ENCODE peak calls at places on chromosomes 12 and 14, in ten cellular contexts. One of them, this sample, is unnamed.

GRCh38 chr14:92513204-92513965 is at the start of gene RIN3:
- DNase-seq in A172: peak; percentile 11
- DNase-seq in activated CD4-positive, CD25-positive, alpha-beta regulatory T cell: no peak
- DNase-seq in hippocampal formation: no peak
- DNase-seq in germinal center: peak; percentile 38
- DNase-seq in T-helper 22 cell: no peak
- DNase-seq in DMS 273 treated with DMSO at 0.1 percent for 48 hours: no peak
- DNase-seq in activated CD4-positive, alpha-beta T cell treated with anti-CD3 and anti-CD28 coated beads, Interleukin-2, amount 50 U/mL, for 1 hour: peak; percentile 16
- DNase-seq in ELF-1: peak; percentile 58
- DNase-seq in mucosa of descending colon: peak; percentile 63
- DNase-seq in this sample: no peak

GRCh38 chr12:24864796-24865125 is 84.1 kb downstream of the BCAT1 start:
- DNase-seq in A172: peak; percentile 16
- DNase-seq in activated CD4-positive, CD25-positive, alpha-beta regulatory T cell: no peak
- DNase-seq in hippocampal formation: no peak
- DNase-seq in germinal center: no peak
- DNase-seq in T-helper 22 cell: no peak
- DNase-seq in DMS 273 treated with DMSO at 0.1 percent for 48 hours: no peak
- DNase-seq in activated CD4-positive, alpha-beta T cell treated with anti-CD3 and anti-CD28 coated beads, Interleukin-2, amount 50 U/mL, for 1 hour: no peak
- DNase-seq in ELF-1: peak; percentile 46
- DNase-seq in mucosa of descending colon: no peak
- DNase-seq in this sample: no peak

GRCh38 chr12:42213954-42214426 is 24.1 kb downstream of the YAF2 start:
- DNase-seq in A172: no peak
- DNase-seq in activated CD4-positive, CD25-positive, alpha-beta regulatory T cell: no peak
- DNase-seq in hippocampal formation: no peak
- DNase-seq in germinal center: no peak
- DNase-seq in T-helper 22 cell: no peak
- DNase-seq in DMS 273 treated with DMSO at 0.1 percent for 48 hours: no peak
- DNase-seq in activated CD4-positive, alpha-beta T cell treated with anti-CD3 and anti-CD28 coated beads, Interleukin-2, amount 50 U/mL, for 1 hour: no peak
- DNase-seq in ELF-1: peak; percentile 57
- DNase-seq in mucosa of descending colon: peak; percentile 23
- DNase-seq in this sample: no peak

GRCh38 chr12:109294286-109294796 is 14.7 kb downstream of the FOXN4 start:
- DNase-seq in A172: no peak
- DNase-seq in activated CD4-positive, CD25-positive, alpha-beta regulatory T cell: no peak
- DNase-seq in hippocampal formation: no peak
- DNase-seq in germinal center: no peak
- DNase-seq in T-helper 22 cell: no peak
- DNase-seq in DMS 273 treated with DMSO at 0.1 percent for 48 hours: no peak
- DNase-seq in activated CD4-positive, alpha-beta T cell treated with anti-CD3 and anti-CD28 coated beads, Interleukin-2, amount 50 U/mL, for 1 hour: no peak
- DNase-seq in ELF-1: no peak
- DNase-seq in mucosa of descending colon: no peak
- DNase-seq in this sample: no peak

GRCh38 chr12:98532687-98533304 is 17.4 kb downstream of the TMPO start:
- DNase-seq in A172: peak; percentile 75
- DNase-seq in activated CD4-positive, CD25-positive, alpha-beta regulatory T cell: no peak
- DNase-seq in hippocampal formation: no peak
- DNase-seq in germinal center: peak; percentile 10
- DNase-seq in T-helper 22 cell: no peak
- DNase-seq in DMS 273 treated with DMSO at 0.1 percent for 48 hours: no peak
- DNase-seq in activated CD4-positive, alpha-beta T cell treated with anti-CD3 and anti-CD28 coated beads, Interleukin-2, amount 50 U/mL, for 1 hour: no peak
- DNase-seq in ELF-1: peak; percentile 77
- DNase-seq in mucosa of descending colon: peak; percentile 44
- DNase-seq in this sample: peak; percentile 40

GRCh38 chr14:96091941-96092411 is 52.8 kb downstream of the C14orf132 start:
- DNase-seq in A172: peak; percentile 3
- DNase-seq in activated CD4-positive, CD25-positive, alpha-beta regulatory T cell: no peak
- DNase-seq in hippocampal formation: no peak
- DNase-seq in germinal center: no peak
- DNase-seq in T-helper 22 cell: no peak
- DNase-seq in DMS 273 treated with DMSO at 0.1 percent for 48 hours: no peak
- DNase-seq in activated CD4-positive, alpha-beta T cell treated with anti-CD3 and anti-CD28 coated beads, Interleukin-2, amount 50 U/mL, for 1 hour: no peak
- DNase-seq in ELF-1: peak; percentile 50
- DNase-seq in mucosa of descending colon: no peak
- DNase-seq in this sample: no peak

GRCh38 chr12:113002155-113002554 is 23.8 kb downstream of the OAS2 start:
- DNase-seq in A172: no peak
- DNase-seq in activated CD4-positive, CD25-positive, alpha-beta regulatory T cell: no peak
- DNase-seq in hippocampal formation: no peak
- DNase-seq in germinal center: no peak
- DNase-seq in T-helper 22 cell: no peak
- DNase-seq in DMS 273 treated with DMSO at 0.1 percent for 48 hours: no peak
- DNase-seq in activated CD4-positive, alpha-beta T cell treated with anti-CD3 and anti-CD28 coated beads, Interleukin-2, amount 50 U/mL, for 1 hour: no peak
- DNase-seq in ELF-1: no peak
- DNase-seq in mucosa of descending colon: no peak
- DNase-seq in this sample: no peak

GRCh38 chr12:19398376-19399363 is 40.6 kb upstream of the AEBP2 start:
- DNase-seq in A172: no peak
- DNase-seq in activated CD4-positive, CD25-positive, alpha-beta regulatory T cell: no peak
- DNase-seq in hippocampal formation: no peak
- DNase-seq in germinal center: no peak
- DNase-seq in T-helper 22 cell: no peak
- DNase-seq in DMS 273 treated with DMSO at 0.1 percent for 48 hours: no peak
- DNase-seq in activated CD4-positive, alpha-beta T cell treated with anti-CD3 and anti-CD28 coated beads, Interleukin-2, amount 50 U/mL, for 1 hour: no peak
- DNase-seq in ELF-1: no peak
- DNase-seq in mucosa of descending colon: no peak
- DNase-seq in this sample: no peak

GRCh38 chr12:110531741-110532333 is 29.7 kb downstream of the RAD9B start:
- DNase-seq in A172: peak; percentile 73
- DNase-seq in activated CD4-positive, CD25-positive, alpha-beta regulatory T cell: no peak
- DNase-seq in hippocampal formation: no peak
- DNase-seq in germinal center: peak; percentile 27
- DNase-seq in T-helper 22 cell: no peak
- DNase-seq in DMS 273 treated with DMSO at 0.1 percent for 48 hours: no peak
- DNase-seq in activated CD4-positive, alpha-beta T cell treated with anti-CD3 and anti-CD28 coated beads, Interleukin-2, amount 50 U/mL, for 1 hour: no peak
- DNase-seq in ELF-1: no peak
- DNase-seq in mucosa of descending colon: no peak
- DNase-seq in this sample: no peak

GRCh38 chr12:52041695-52042123 is 9.5 kb upstream of the NR4A1 start:
- DNase-seq in A172: no peak
- DNase-seq in activated CD4-positive, CD25-positive, alpha-beta regulatory T cell: no peak
- DNase-seq in hippocampal formation: no peak
- DNase-seq in germinal center: peak; percentile 75
- DNase-seq in T-helper 22 cell: no peak
- DNase-seq in DMS 273 treated with DMSO at 0.1 percent for 48 hours: no peak
- DNase-seq in activated CD4-positive, alpha-beta T cell treated with anti-CD3 and anti-CD28 coated beads, Interleukin-2, amount 50 U/mL, for 1 hour: peak; percentile 41
- DNase-seq in ELF-1: peak; percentile 77
- DNase-seq in mucosa of descending colon: no peak
- DNase-seq in this sample: no peak

GRCh38 chr14:64292197-64292596 is 2.0 kb downstream of the ESR2 start:
- DNase-seq in A172: no peak
- DNase-seq in activated CD4-positive, CD25-positive, alpha-beta regulatory T cell: no peak
- DNase-seq in hippocampal formation: no peak
- DNase-seq in germinal center: no peak
- DNase-seq in T-helper 22 cell: no peak
- DNase-seq in DMS 273 treated with DMSO at 0.1 percent for 48 hours: no peak
- DNase-seq in activated CD4-positive, alpha-beta T cell treated with anti-CD3 and anti-CD28 coated beads, Interleukin-2, amount 50 U/mL, for 1 hour: no peak
- DNase-seq in ELF-1: no peak
- DNase-seq in mucosa of descending colon: no peak
- DNase-seq in this sample: no peak

GRCh38 chr14:79076428-79076827 is 906.3 kb downstream of the NRXN3 start:
- DNase-seq in A172: no peak
- DNase-seq in activated CD4-positive, CD25-positive, alpha-beta regulatory T cell: no peak
- DNase-seq in hippocampal formation: no peak
- DNase-seq in germinal center: no peak
- DNase-seq in T-helper 22 cell: no peak
- DNase-seq in DMS 273 treated with DMSO at 0.1 percent for 48 hours: no peak
- DNase-seq in activated CD4-positive, alpha-beta T cell treated with anti-CD3 and anti-CD28 coated beads, Interleukin-2, amount 50 U/mL, for 1 hour: no peak
- DNase-seq in ELF-1: no peak
- DNase-seq in mucosa of descending colon: no peak
- DNase-seq in this sample: no peak

GRCh38 chr14:76473381-76474263 is 97.7 kb downstream of the ESRRB start:
- DNase-seq in A172: peak; percentile 24
- DNase-seq in activated CD4-positive, CD25-positive, alpha-beta regulatory T cell: no peak
- DNase-seq in hippocampal formation: no peak
- DNase-seq in germinal center: no peak
- DNase-seq in T-helper 22 cell: no peak
- DNase-seq in DMS 273 treated with DMSO at 0.1 percent for 48 hours: no peak
- DNase-seq in activated CD4-positive, alpha-beta T cell treated with anti-CD3 and anti-CD28 coated beads, Interleukin-2, amount 50 U/mL, for 1 hour: no peak
- DNase-seq in ELF-1: no peak
- DNase-seq in mucosa of descending colon: no peak
- DNase-seq in this sample: peak; percentile 13

GRCh38 chr14:96962337-96962736 is 165.2 kb downstream of the VRK1 start:
- DNase-seq in A172: no peak
- DNase-seq in activated CD4-positive, CD25-positive, alpha-beta regulatory T cell: no peak
- DNase-seq in hippocampal formation: no peak
- DNase-seq in germinal center: peak; percentile 40
- DNase-seq in T-helper 22 cell: no peak
- DNase-seq in DMS 273 treated with DMSO at 0.1 percent for 48 hours: no peak
- DNase-seq in activated CD4-positive, alpha-beta T cell treated with anti-CD3 and anti-CD28 coated beads, Interleukin-2, amount 50 U/mL, for 1 hour: no peak
- DNase-seq in ELF-1: no peak
- DNase-seq in mucosa of descending colon: peak; percentile 10
- DNase-seq in this sample: no peak

GRCh38 chr14:54343276-54344121 is 53.3 kb upstream of the CDKN3 start:
- DNase-seq in A172: peak; percentile 32
- DNase-seq in activated CD4-positive, CD25-positive, alpha-beta regulatory T cell: no peak
- DNase-seq in hippocampal formation: no peak
- DNase-seq in germinal center: no peak
- DNase-seq in T-helper 22 cell: no peak
- DNase-seq in DMS 273 treated with DMSO at 0.1 percent for 48 hours: peak; percentile 83
- DNase-seq in activated CD4-positive, alpha-beta T cell treated with anti-CD3 and anti-CD28 coated beads, Interleukin-2, amount 50 U/mL, for 1 hour: no peak
- DNase-seq in ELF-1: no peak
- DNase-seq in mucosa of descending colon: no peak
- DNase-seq in this sample: no peak

GRCh38 chr12:85468356-85469157 is 188.5 kb downstream of the ALX1 start:
- DNase-seq in A172: peak; percentile 64
- DNase-seq in activated CD4-positive, CD25-positive, alpha-beta regulatory T cell: no peak
- DNase-seq in hippocampal formation: peak; percentile 5
- DNase-seq in germinal center: peak; percentile 11
- DNase-seq in T-helper 22 cell: no peak
- DNase-seq in DMS 273 treated with DMSO at 0.1 percent for 48 hours: no peak
- DNase-seq in activated CD4-positive, alpha-beta T cell treated with anti-CD3 and anti-CD28 coated beads, Interleukin-2, amount 50 U/mL, for 1 hour: no peak
- DNase-seq in ELF-1: peak; percentile 81
- DNase-seq in mucosa of descending colon: peak; percentile 74
- DNase-seq in this sample: peak; percentile 67

GRCh38 chr12:92649511-92650227 is 53.1 kb upstream of the PLEKHG7 start:
- DNase-seq in A172: peak; percentile 74
- DNase-seq in activated CD4-positive, CD25-positive, alpha-beta regulatory T cell: peak; percentile 35
- DNase-seq in hippocampal formation: peak; percentile 62
- DNase-seq in germinal center: peak; percentile 61
- DNase-seq in T-helper 22 cell: peak; percentile 5
- DNase-seq in DMS 273 treated with DMSO at 0.1 percent for 48 hours: no peak
- DNase-seq in activated CD4-positive, alpha-beta T cell treated with anti-CD3 and anti-CD28 coated beads, Interleukin-2, amount 50 U/mL, for 1 hour: peak; percentile 50
- DNase-seq in ELF-1: peak; percentile 76
- DNase-seq in mucosa of descending colon: peak; percentile 81
- DNase-seq in this sample: peak; percentile 73

GRCh38 chr14:61491224-61491623 is 169.8 kb downstream of the PRKCH start:
- DNase-seq in A172: no peak
- DNase-seq in activated CD4-positive, CD25-positive, alpha-beta regulatory T cell: no peak
- DNase-seq in hippocampal formation: no peak
- DNase-seq in germinal center: no peak
- DNase-seq in T-helper 22 cell: no peak
- DNase-seq in DMS 273 treated with DMSO at 0.1 percent for 48 hours: no peak
- DNase-seq in activated CD4-positive, alpha-beta T cell treated with anti-CD3 and anti-CD28 coated beads, Interleukin-2, amount 50 U/mL, for 1 hour: no peak
- DNase-seq in ELF-1: no peak
- DNase-seq in mucosa of descending colon: no peak
- DNase-seq in this sample: no peak

GRCh38 chr14:45212231-45212630 is 40.8 kb downstream of the MIS18BP1 start:
- DNase-seq in A172: no peak
- DNase-seq in activated CD4-positive, CD25-positive, alpha-beta regulatory T cell: no peak
- DNase-seq in hippocampal formation: no peak
- DNase-seq in germinal center: no peak
- DNase-seq in T-helper 22 cell: no peak
- DNase-seq in DMS 273 treated with DMSO at 0.1 percent for 48 hours: no peak
- DNase-seq in activated CD4-positive, alpha-beta T cell treated with anti-CD3 and anti-CD28 coated beads, Interleukin-2, amount 50 U/mL, for 1 hour: no peak
- DNase-seq in ELF-1: peak; percentile 74
- DNase-seq in mucosa of descending colon: no peak
- DNase-seq in this sample: no peak

GRCh38 chr12:61610143-61610542 is 650.1 kb upstream of the USP15 start:
- DNase-seq in A172: no peak
- DNase-seq in activated CD4-positive, CD25-positive, alpha-beta regulatory T cell: no peak
- DNase-seq in hippocampal formation: no peak
- DNase-seq in germinal center: no peak
- DNase-seq in T-helper 22 cell: no peak
- DNase-seq in DMS 273 treated with DMSO at 0.1 percent for 48 hours: no peak
- DNase-seq in activated CD4-positive, alpha-beta T cell treated with anti-CD3 and anti-CD28 coated beads, Interleukin-2, amount 50 U/mL, for 1 hour: no peak
- DNase-seq in ELF-1: no peak
- DNase-seq in mucosa of descending colon: no peak
- DNase-seq in this sample: no peak

GRCh38 chr14:55277972-55278740 is 6.9 kb downstream of the FBXO34 start:
- DNase-seq in A172: no peak
- DNase-seq in activated CD4-positive, CD25-positive, alpha-beta regulatory T cell: no peak
- DNase-seq in hippocampal formation: no peak
- DNase-seq in germinal center: peak; percentile 34
- DNase-seq in T-helper 22 cell: no peak
- DNase-seq in DMS 273 treated with DMSO at 0.1 percent for 48 hours: no peak
- DNase-seq in activated CD4-positive, alpha-beta T cell treated with anti-CD3 and anti-CD28 coated beads, Interleukin-2, amount 50 U/mL, for 1 hour: no peak
- DNase-seq in ELF-1: no peak
- DNase-seq in mucosa of descending colon: no peak
- DNase-seq in this sample: no peak

GRCh38 chr12:101715045-101715444 is 17.6 kb downstream of the CHPT1 start:
- DNase-seq in A172: no peak
- DNase-seq in activated CD4-positive, CD25-positive, alpha-beta regulatory T cell: no peak
- DNase-seq in hippocampal formation: no peak
- DNase-seq in germinal center: no peak
- DNase-seq in T-helper 22 cell: no peak
- DNase-seq in DMS 273 treated with DMSO at 0.1 percent for 48 hours: no peak
- DNase-seq in activated CD4-positive, alpha-beta T cell treated with anti-CD3 and anti-CD28 coated beads, Interleukin-2, amount 50 U/mL, for 1 hour: no peak
- DNase-seq in ELF-1: no peak
- DNase-seq in mucosa of descending colon: no peak
- DNase-seq in this sample: no peak

GRCh38 chr12:10136637-10137205 is 6.7 kb upstream of the CLEC7A start:
- DNase-seq in A172: no peak
- DNase-seq in activated CD4-positive, CD25-positive, alpha-beta regulatory T cell: no peak
- DNase-seq in hippocampal formation: no peak
- DNase-seq in germinal center: no peak
- DNase-seq in T-helper 22 cell: no peak
- DNase-seq in DMS 273 treated with DMSO at 0.1 percent for 48 hours: no peak
- DNase-seq in activated CD4-positive, alpha-beta T cell treated with anti-CD3 and anti-CD28 coated beads, Interleukin-2, amount 50 U/mL, for 1 hour: no peak
- DNase-seq in ELF-1: no peak
- DNase-seq in mucosa of descending colon: no peak
- DNase-seq in this sample: no peak

GRCh38 chr12:13339091-13339490 is 142.6 kb downstream of the EMP1 start:
- DNase-seq in A172: no peak
- DNase-seq in activated CD4-positive, CD25-positive, alpha-beta regulatory T cell: no peak
- DNase-seq in hippocampal formation: no peak
- DNase-seq in germinal center: no peak
- DNase-seq in T-helper 22 cell: no peak
- DNase-seq in DMS 273 treated with DMSO at 0.1 percent for 48 hours: no peak
- DNase-seq in activated CD4-positive, alpha-beta T cell treated with anti-CD3 and anti-CD28 coated beads, Interleukin-2, amount 50 U/mL, for 1 hour: no peak
- DNase-seq in ELF-1: no peak
- DNase-seq in mucosa of descending colon: no peak
- DNase-seq in this sample: no peak

GRCh38 chr12:124869011-124869665 is 5.5 kb upstream of the SCARB1 start:
- DNase-seq in A172: no peak
- DNase-seq in activated CD4-positive, CD25-positive, alpha-beta regulatory T cell: no peak
- DNase-seq in hippocampal formation: no peak
- DNase-seq in germinal center: no peak
- DNase-seq in T-helper 22 cell: no peak
- DNase-seq in DMS 273 treated with DMSO at 0.1 percent for 48 hours: no peak
- DNase-seq in activated CD4-positive, alpha-beta T cell treated with anti-CD3 and anti-CD28 coated beads, Interleukin-2, amount 50 U/mL, for 1 hour: no peak
- DNase-seq in ELF-1: peak; percentile 85
- DNase-seq in mucosa of descending colon: no peak
- DNase-seq in this sample: no peak

GRCh38 chr12:98464155-98464554 is 51.2 kb upstream of the TMPO start:
- DNase-seq in A172: no peak
- DNase-seq in activated CD4-positive, CD25-positive, alpha-beta regulatory T cell: no peak
- DNase-seq in hippocampal formation: no peak
- DNase-seq in germinal center: no peak
- DNase-seq in T-helper 22 cell: no peak
- DNase-seq in DMS 273 treated with DMSO at 0.1 percent for 48 hours: no peak
- DNase-seq in activated CD4-positive, alpha-beta T cell treated with anti-CD3 and anti-CD28 coated beads, Interleukin-2, amount 50 U/mL, for 1 hour: no peak
- DNase-seq in ELF-1: no peak
- DNase-seq in mucosa of descending colon: no peak
- DNase-seq in this sample: no peak

GRCh38 chr14:100140452-100141132 is 18.9 kb downstream of the DEGS2 start:
- DNase-seq in A172: no peak
- DNase-seq in activated CD4-positive, CD25-positive, alpha-beta regulatory T cell: no peak
- DNase-seq in hippocampal formation: no peak
- DNase-seq in germinal center: no peak
- DNase-seq in T-helper 22 cell: no peak
- DNase-seq in DMS 273 treated with DMSO at 0.1 percent for 48 hours: no peak
- DNase-seq in activated CD4-positive, alpha-beta T cell treated with anti-CD3 and anti-CD28 coated beads, Interleukin-2, amount 50 U/mL, for 1 hour: no peak
- DNase-seq in ELF-1: peak; percentile 84
- DNase-seq in mucosa of descending colon: peak; percentile 60
- DNase-seq in this sample: no peak

GRCh38 chr12:113899844-113900471 is 66.2 kb downstream of the RBM19 start:
- DNase-seq in A172: no peak
- DNase-seq in activated CD4-positive, CD25-positive, alpha-beta regulatory T cell: no peak
- DNase-seq in hippocampal formation: peak; percentile 7
- DNase-seq in germinal center: no peak
- DNase-seq in T-helper 22 cell: no peak
- DNase-seq in DMS 273 treated with DMSO at 0.1 percent for 48 hours: no peak
- DNase-seq in activated CD4-positive, alpha-beta T cell treated with anti-CD3 and anti-CD28 coated beads, Interleukin-2, amount 50 U/mL, for 1 hour: no peak
- DNase-seq in ELF-1: peak; percentile 69
- DNase-seq in mucosa of descending colon: no peak
- DNase-seq in this sample: no peak